ENCODE peak calls at places on chromosomes 6 and 20, in four cellular contexts. One of them, this sample, is unnamed. For H3K79me2, the result is how much of the 10 kb centered on the place peaks cover.

GRCh38 chr6:53483423-53484353 is 61.2 kb downstream of the GCLC start:
- DNase-seq in hepatocyte: no peak
- DNase-seq in PC-9: no peak
- DNase-seq in PC-3: peak
- DNase-seq in this sample: no peak

GRCh38 chr6:136582702-136583471 is 32.7 kb upstream of the MAP7 start:
- DNase-seq in hepatocyte: peak
- DNase-seq in PC-9: peak
- DNase-seq in PC-3: peak
- DNase-seq in this sample: no peak

GRCh38 chr6:31037692-31038091 is 27.4 kb downstream of the MUC22 start:
- DNase-seq in PC-9: peak
- DNase-seq in PC-3: peak
- DNase-seq in hepatocyte: no peak
- DNase-seq in this sample: no peak

GRCh38 chr6:44143731-44144130 is 14.9 kb upstream of the CAPN11 start:
- DNase-seq in PC-3: no peak
- DNase-seq in hepatocyte: no peak
- DNase-seq in PC-9: no peak
- DNase-seq in this sample: no peak

GRCh38 chr6:5323979-5324378 is 62.7 kb downstream of the FARS2 start:
- DNase-seq in PC-9: no peak
- DNase-seq in PC-3: no peak
- DNase-seq in hepatocyte: no peak
- DNase-seq in this sample: no peak

GRCh38 chr6:165573671-165574070 is 89.4 kb downstream of the PDE10A start:
- DNase-seq in hepatocyte: peak
- DNase-seq in PC-3: peak
- DNase-seq in PC-9: no peak
- DNase-seq in this sample: no peak

GRCh38 chr6:53986721-53987526 is 124.3 kb upstream of the MLIP start:
- DNase-seq in hepatocyte: peak
- DNase-seq in PC-9: no peak
- DNase-seq in PC-3: no peak
- DNase-seq in this sample: no peak

GRCh38 chr20:37640600-37641561 is 52.9 kb upstream of the CTNNBL1 start:
- DNase-seq in hepatocyte: no peak
- DNase-seq in PC-3: peak
- DNase-seq in PC-9: no peak
- DNase-seq in this sample: no peak

GRCh38 chr6:105994522-105995402 is 91.4 kb upstream of the PRDM1 start:
- DNase-seq in PC-9: no peak
- DNase-seq in PC-3: no peak
- DNase-seq in hepatocyte: peak
- DNase-seq in this sample: no peak

GRCh38 chr6:24489881-24490280 is 503 bp upstream of the GPLD1 start:
- DNase-seq in PC-3: no peak
- DNase-seq in hepatocyte: peak
- DNase-seq in PC-9: peak
- DNase-seq in this sample: no peak

GRCh38 chr6:140849441-140849840 is 1283.3 kb upstream of the GJE1 start:
- DNase-seq in hepatocyte: no peak
- DNase-seq in PC-3: no peak
- DNase-seq in PC-9: no peak
- DNase-seq in this sample: no peak

GRCh38 chr6:21023210-21023609 is 489.0 kb downstream of the CDKAL1 start:
- DNase-seq in hepatocyte: no peak
- DNase-seq in PC-9: no peak
- DNase-seq in PC-3: peak
- DNase-seq in this sample: no peak

GRCh38 chr6:147553099-147553498 is 44.6 kb downstream of the SAMD5 start:
- DNase-seq in PC-3: no peak
- DNase-seq in hepatocyte: no peak
- DNase-seq in PC-9: no peak
- DNase-seq in this sample: no peak

GRCh38 chr6:63904844-63905243 is 269.2 kb downstream of the PHF3 start:
- DNase-seq in PC-9: no peak
- DNase-seq in PC-3: peak
- DNase-seq in hepatocyte: peak
- DNase-seq in this sample: no peak

GRCh38 chr6:100465701-100466409 is 1.1 kb upstream of the SIM1 start:
- DNase-seq in PC-9: no peak
- DNase-seq in PC-3: no peak
- DNase-seq in hepatocyte: no peak
- DNase-seq in this sample: no peak

GRCh38 chr20:62427172-62428007 is at the start of gene RBBP8NL:
- DNase-seq in hepatocyte: peak
- DNase-seq in PC-3: peak
- DNase-seq in PC-9: peak
- DNase-seq in this sample: peak

GRCh38 chr6:142537612-142538478 is 236.0 kb downstream of the ADGRG6 start:
- DNase-seq in PC-9: no peak
- DNase-seq in hepatocyte: no peak
- DNase-seq in PC-3: peak
- DNase-seq in this sample: peak

GRCh38 chr6:90955246-90955645 is 368.4 kb upstream of the MAP3K7 start:
- DNase-seq in PC-3: no peak
- DNase-seq in PC-9: no peak
- DNase-seq in hepatocyte: no peak
- DNase-seq in this sample: no peak

GRCh38 chr20:37362821-37363220 is 16.9 kb downstream of the SRC start:
- DNase-seq in PC-9: no peak
- DNase-seq in PC-3: no peak
- DNase-seq in hepatocyte: no peak
- DNase-seq in this sample: no peak

GRCh38 chr6:125124250-125124777 is 29.3 kb upstream of the TPD52L1 start:
- DNase-seq in PC-3: peak
- DNase-seq in PC-9: peak
- DNase-seq in hepatocyte: peak
- DNase-seq in this sample: peak

GRCh38 chr20:43840382-43841070 is 74.1 kb upstream of the TOX2 start:
- DNase-seq in hepatocyte: no peak
- DNase-seq in PC-9: no peak
- DNase-seq in PC-3: peak
- DNase-seq in this sample: no peak

GRCh38 chr6:38987503-38987902 is 61.1 kb upstream of the GLP1R start:
- DNase-seq in PC-3: no peak
- DNase-seq in hepatocyte: no peak
- DNase-seq in PC-9: no peak
- DNase-seq in this sample: no peak

GRCh38 chr6:4008324-4009047 is 70.5 kb downstream of the FAM217A start:
- DNase-seq in PC-3: peak
- DNase-seq in PC-9: peak
- DNase-seq in hepatocyte: peak
- DNase-seq in this sample: peak

GRCh38 chr6:4010035-4010434 is 68.9 kb downstream of the FAM217A start:
- DNase-seq in PC-3: no peak
- DNase-seq in PC-9: no peak
- DNase-seq in hepatocyte: no peak
- DNase-seq in this sample: no peak

GRCh38 chr6:4009486-4009885 is 69.5 kb downstream of the FAM217A start:
- DNase-seq in hepatocyte: no peak
- DNase-seq in PC-9: no peak
- DNase-seq in PC-3: no peak
- DNase-seq in this sample: no peak

GRCh38 chr6:4012826-4013225 is 66.1 kb downstream of the FAM217A start:
- DNase-seq in PC-9: no peak
- DNase-seq in hepatocyte: no peak
- DNase-seq in PC-3: no peak
- DNase-seq in this sample: no peak

GRCh38 chr6:4010682-4011081 is 68.3 kb downstream of the FAM217A start:
- DNase-seq in PC-3: no peak
- DNase-seq in hepatocyte: no peak
- DNase-seq in PC-9: no peak
- DNase-seq in this sample: peak
- H3K79me2 ChIP-seq in PC-3: half or more
- H3K79me2 ChIP-seq in hepatocyte: half or more
- H3K79me2 ChIP-seq in PC-9: half or more
- H3K79me2 ChIP-seq in this sample: under half

DNA sequence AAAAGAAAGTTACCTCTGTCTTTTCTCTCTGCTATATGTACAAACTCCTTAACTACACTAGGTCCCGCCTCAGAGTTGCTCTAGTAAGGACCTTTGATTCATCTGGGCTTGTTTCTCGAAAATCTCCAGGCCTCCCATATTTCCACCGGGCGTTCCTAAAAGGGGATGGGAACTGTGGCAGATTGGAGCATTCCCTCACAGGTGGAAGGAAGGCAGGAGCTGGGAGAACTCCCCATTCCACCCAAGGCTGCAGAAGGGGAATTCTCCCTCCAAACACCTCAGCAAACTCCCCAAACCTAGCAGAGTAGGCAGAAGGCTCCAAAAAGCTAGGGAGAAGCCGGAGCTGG is 1.6 kb upstream of the TFAP2A start:
- DNase-seq in hepatocyte: no peak
- DNase-seq in PC-3: no peak
- DNase-seq in PC-9: no peak
- DNase-seq in this sample: no peak
- H3K27ac ChIP-seq in hepatocyte: peak
- H3K27ac ChIP-seq in PC-3: no peak
- H3K27ac ChIP-seq in PC-9: no peak
- H3K27ac ChIP-seq in this sample: peak

DNA sequence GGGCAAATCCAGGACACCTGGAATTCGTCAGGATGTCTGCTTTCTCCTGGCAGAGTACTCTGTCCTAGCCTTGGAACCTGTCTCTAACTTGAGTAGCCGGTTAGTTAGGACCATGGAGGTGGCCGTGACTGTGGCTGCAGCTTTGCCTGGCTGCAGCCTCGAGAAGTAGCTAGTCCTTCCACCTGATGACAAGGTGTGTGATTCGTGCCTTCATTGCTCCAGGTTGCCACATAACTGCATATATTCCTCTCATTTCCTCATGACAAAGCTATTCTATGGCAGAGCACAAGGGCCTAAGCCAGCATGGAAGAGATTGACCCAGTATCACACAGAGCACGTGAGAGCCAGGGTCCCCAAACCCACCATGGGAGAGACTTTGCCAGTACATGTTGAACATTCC is 39.8 kb upstream of the KIF25 start:
- DNase-seq in PC-9: peak
- DNase-seq in PC-3: no peak
- DNase-seq in hepatocyte: no peak
- DNase-seq in this sample: no peak
- H3K79me2 ChIP-seq in PC-9: under half
- H3K79me2 ChIP-seq in PC-3: under half
- H3K79me2 ChIP-seq in hepatocyte: half or more
- H3K79me2 ChIP-seq in this sample: under half

GRCh38 chr20:63957690-63958441 is 1.6 kb upstream of the UCKL1 start:
- DNase-seq in hepatocyte: peak
- DNase-seq in PC-9: peak
- DNase-seq in PC-3: peak
- DNase-seq in this sample: peak

GRCh38 chr20:63958471-63958870 is 2.3 kb upstream of the UCKL1 start:
- DNase-seq in PC-9: no peak
- DNase-seq in hepatocyte: no peak
- DNase-seq in PC-3: no peak
- DNase-seq in this sample: no peak

GRCh38 chr20:63956664-63957003 is 418 bp upstream of the UCKL1 start:
- DNase-seq in hepatocyte: no peak
- DNase-seq in PC-9: no peak
- DNase-seq in PC-3: peak
- DNase-seq in this sample: no peak

GRCh38 chr20:63955846-63956663 is at the start of gene UCKL1:
- DNase-seq in PC-9: peak
- DNase-seq in hepatocyte: peak
- DNase-seq in PC-3: peak
- DNase-seq in this sample: no peak

DNA sequence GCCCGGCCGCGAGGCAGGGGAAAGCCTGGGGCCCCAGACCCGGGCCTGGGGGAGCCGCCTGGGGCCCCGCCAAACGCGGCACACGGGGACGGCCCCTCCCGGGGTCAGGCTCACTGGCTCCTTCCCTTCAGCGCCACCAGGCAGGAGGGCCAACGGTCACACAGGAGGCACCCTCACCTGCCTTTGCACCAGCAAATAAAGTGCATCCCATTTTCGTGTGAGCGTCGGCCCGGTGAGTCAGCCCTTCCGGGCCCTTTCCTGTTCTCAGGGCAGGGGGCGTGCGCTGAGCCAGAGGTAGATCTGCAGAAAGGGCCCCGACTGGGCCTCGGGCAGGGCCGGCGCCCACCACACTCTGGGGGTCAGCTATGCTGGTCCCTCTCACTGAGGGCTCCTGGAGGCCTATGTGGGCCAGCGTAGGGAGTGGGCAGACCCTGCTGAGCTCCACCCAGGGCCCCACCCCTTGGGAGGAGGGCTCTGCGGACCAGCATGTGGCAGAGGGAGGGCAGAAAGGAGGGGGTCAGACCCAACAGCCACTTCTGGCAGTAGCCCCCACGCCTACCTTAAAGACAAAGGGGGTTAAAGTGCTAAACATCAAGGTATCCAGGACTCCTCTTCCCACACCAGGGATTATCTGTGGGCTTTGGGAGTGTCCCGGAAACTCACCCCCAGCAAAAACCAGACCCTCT is 931 bp upstream of the UCKL1 start:
- DNase-seq in PC-3: peak
- DNase-seq in hepatocyte: peak
- DNase-seq in PC-9: peak
- DNase-seq in this sample: no peak
- H3K27ac ChIP-seq in PC-3: peak
- H3K27ac ChIP-seq in hepatocyte: peak
- H3K27ac ChIP-seq in PC-9: peak
- H3K27ac ChIP-seq in this sample: peak